ENCODE peak calls at places on chromosome 10, in five cellular contexts. L, Z, G, V and Y are unnamed samples.

GRCh38 chr10:44675086-44675874 is 235.9 kb upstream of the TMEM72 start:
- DNase-seq in L (no peak), Z (no peak), G (no peak), V (no peak), Y (no peak)

GRCh38 chr10:27390681-27391080 is 113.4 kb upstream of the RAB18 start:
- DNase-seq in L (no peak), Z (no peak), G (no peak), V (no peak), Y (no peak)

GRCh38 chr10:82883588-82883987 is 1008.6 kb downstream of the NRG3 start:
- DNase-seq in L (no peak), Z (no peak), G (no peak), V (no peak), Y (no peak)

GRCh38 chr10:34933676-34934075 is 118.6 kb upstream of the PARD3 start:
- DNase-seq in L (no peak), Z (no peak), G (no peak), V (no peak), Y (no peak)

GRCh38 chr10:124213471-124213870 is 120.1 kb upstream of the CHST15 start:
- DNase-seq in L (no peak), Z (no peak), G (no peak), V (no peak), Y (no peak)

GRCh38 chr10:13716161-13717071 is 129.7 kb downstream of the PRPF18 start:
- DNase-seq in L (peak), Z (peak), G (no peak), V (no peak), Y (no peak)

GRCh38 chr10:68578945-68579344 is 18.8 kb downstream of the TET1 start:
- DNase-seq in L (no peak), Z (no peak), G (no peak), V (no peak), Y (no peak)

GRCh38 chr10:78349165-78349516 is 315.5 kb downstream of the RPS24 start:
- DNase-seq in L (no peak), Z (peak), G (no peak), V (no peak), Y (no peak)

GRCh38 chr10:86301971-86302370 is 64.6 kb downstream of the GRID1 start:
- DNase-seq in L (no peak), Z (no peak), G (no peak), V (no peak), Y (no peak)

GRCh38 chr10:75841266-75841665 is 409.8 kb downstream of the LRMDA start:
- DNase-seq in L (no peak), Z (no peak), G (no peak), V (no peak), Y (no peak)

GRCh38 chr10:72692057-72692891 is at the start of gene MCU:
- DNase-seq in L (peak), Z (peak), G (peak), V (peak), Y (peak)

GRCh38 chr10:21432266-21432665 is 93.2 kb downstream of the SKIDA1 start:
- DNase-seq in L (no peak), Z (no peak), G (no peak), V (no peak), Y (no peak)

GRCh38 chr10:104084482-104085142 is 1.1 kb downstream of the COL17A1 start:
- DNase-seq in L (no peak), Z (no peak), G (no peak), V (no peak), Y (no peak)

GRCh38 chr10:86583983-86584382 is 62.4 kb upstream of the WAPL start:
- DNase-seq in L (no peak), Z (no peak), G (no peak), V (no peak), Y (no peak)

GRCh38 chr10:120423350-120424197 is 33.5 kb upstream of the PLPP4 start:
- DNase-seq in L (peak), Z (peak), G (no peak), V (no peak), Y (no peak)

GRCh38 chr10:86170255-86171153 is 196.1 kb downstream of the GRID1 start:
- DNase-seq in L (no peak), Z (no peak), G (no peak), V (no peak), Y (no peak)

GRCh38 chr10:119479532-119479931 is 63.0 kb downstream of the RGS10 start:
- DNase-seq in L (no peak), Z (no peak), G (no peak), V (no peak), Y (no peak)

GRCh38 chr10:123568751-123569150 is 97.4 kb upstream of the GPR26 start:
- DNase-seq in L (no peak), Z (no peak), G (no peak), V (no peak), Y (no peak)

GRCh38 chr10:114523876-114524275 is 119.6 kb upstream of the AFAP1L2 start:
- DNase-seq in L (no peak), Z (no peak), G (no peak), V (no peak), Y (no peak)

GRCh38 chr10:12214763-12215218 is 18.8 kb downstream of the CDC123 start:
- DNase-seq in L (peak), Z (no peak), G (no peak), V (no peak), Y (no peak)

GRCh38 chr10:20596911-20597310 is 300.2 kb downstream of the NEBL start:
- DNase-seq in L (no peak), Z (no peak), G (no peak), V (no peak), Y (no peak)

GRCh38 chr10:5491477-5491876 is 7.9 kb downstream of the CALML5 start:
- DNase-seq in L (no peak), Z (no peak), G (no peak), V (no peak), Y (no peak)